ENCODE peak calls at places on chromosomes 12 and 14, in seven cellular contexts. One of them, this sample, is unnamed.

GRCh38 chr12:64625243-64626077 is 15.2 kb downstream of the RASSF3 start:
- DNase-seq in fibroblast of lung: peak
- DNase-seq in stomach: peak
- DNase-seq in HCEC 1CT: peak
- DNase-seq in Panc1: peak
- DNase-seq in breast epithelium: peak
- DNase-seq in astrocyte of the cerebellum: peak
- DNase-seq in this sample: peak

GRCh38 chr12:89566615-89567014 is 40.8 kb upstream of the POC1B start:
- DNase-seq in fibroblast of lung: no peak
- DNase-seq in stomach: no peak
- DNase-seq in HCEC 1CT: no peak
- DNase-seq in Panc1: no peak
- DNase-seq in breast epithelium: peak
- DNase-seq in astrocyte of the cerebellum: no peak
- DNase-seq in this sample: no peak

GRCh38 chr12:120720234-120720968 is 5.2 kb upstream of the ACADS start:
- DNase-seq in fibroblast of lung: peak
- DNase-seq in stomach: no peak
- DNase-seq in HCEC 1CT: peak
- DNase-seq in Panc1: no peak
- DNase-seq in breast epithelium: no peak
- DNase-seq in astrocyte of the cerebellum: peak
- DNase-seq in this sample: peak

GRCh38 chr14:104678346-104678745 is 11.1 kb upstream of the INF2 start:
- DNase-seq in fibroblast of lung: peak
- DNase-seq in stomach: no peak
- DNase-seq in HCEC 1CT: peak
- DNase-seq in Panc1: no peak
- DNase-seq in breast epithelium: no peak
- DNase-seq in astrocyte of the cerebellum: no peak
- DNase-seq in this sample: peak

GRCh38 chr14:52241102-52241793 is 26.2 kb upstream of the PTGDR start:
- DNase-seq in fibroblast of lung: peak
- DNase-seq in stomach: no peak
- DNase-seq in HCEC 1CT: peak
- DNase-seq in Panc1: no peak
- DNase-seq in breast epithelium: no peak
- DNase-seq in astrocyte of the cerebellum: peak
- DNase-seq in this sample: peak

GRCh38 chr14:76546426-76547221 is 170.7 kb downstream of the ESRRB start:
- DNase-seq in fibroblast of lung: no peak
- DNase-seq in stomach: no peak
- DNase-seq in HCEC 1CT: peak
- DNase-seq in Panc1: peak
- DNase-seq in breast epithelium: no peak
- DNase-seq in astrocyte of the cerebellum: no peak
- DNase-seq in this sample: peak

GRCh38 chr14:38882533-38882932 is 220.5 kb downstream of the SEC23A start:
- DNase-seq in fibroblast of lung: peak
- DNase-seq in stomach: no peak
- DNase-seq in HCEC 1CT: peak
- DNase-seq in Panc1: no peak
- DNase-seq in breast epithelium: no peak
- DNase-seq in astrocyte of the cerebellum: no peak
- DNase-seq in this sample: peak

GRCh38 chr12:97899956-97900355 is 437.4 kb downstream of the RMST start:
- DNase-seq in fibroblast of lung: no peak
- DNase-seq in stomach: no peak
- DNase-seq in HCEC 1CT: no peak
- DNase-seq in Panc1: no peak
- DNase-seq in breast epithelium: no peak
- DNase-seq in astrocyte of the cerebellum: no peak
- DNase-seq in this sample: no peak

GRCh38 chr12:49553512-49554088 is 14.3 kb downstream of the MCRS1 start:
- DNase-seq in fibroblast of lung: no peak
- DNase-seq in stomach: no peak
- DNase-seq in HCEC 1CT: peak
- DNase-seq in Panc1: peak
- DNase-seq in breast epithelium: no peak
- DNase-seq in astrocyte of the cerebellum: peak
- DNase-seq in this sample: peak

GRCh38 chr12:13595536-13596450 is 385.6 kb downstream of the GRIN2B start:
- DNase-seq in fibroblast of lung: no peak
- DNase-seq in stomach: no peak
- DNase-seq in HCEC 1CT: no peak
- DNase-seq in Panc1: no peak
- DNase-seq in breast epithelium: no peak
- DNase-seq in astrocyte of the cerebellum: no peak
- DNase-seq in this sample: no peak

GRCh38 chr14:103522649-103523582 is at the start of gene CKB:
- DNase-seq in fibroblast of lung: peak
- DNase-seq in stomach: peak
- DNase-seq in HCEC 1CT: no peak
- DNase-seq in Panc1: no peak
- DNase-seq in breast epithelium: no peak
- DNase-seq in astrocyte of the cerebellum: no peak
- DNase-seq in this sample: peak

GRCh38 chr14:76773188-76773885 is 12.1 kb downstream of the VASH1 start:
- DNase-seq in fibroblast of lung: peak
- DNase-seq in stomach: no peak
- DNase-seq in HCEC 1CT: peak
- DNase-seq in Panc1: no peak
- DNase-seq in breast epithelium: peak
- DNase-seq in astrocyte of the cerebellum: peak
- DNase-seq in this sample: peak

GRCh38 chr14:25231006-25231405 is 181.1 kb upstream of the STXBP6 start:
- DNase-seq in fibroblast of lung: no peak
- DNase-seq in stomach: peak
- DNase-seq in HCEC 1CT: no peak
- DNase-seq in Panc1: no peak
- DNase-seq in breast epithelium: no peak
- DNase-seq in astrocyte of the cerebellum: no peak
- DNase-seq in this sample: no peak

GRCh38 chr12:49018282-49019119 is at the start of gene PRKAG1:
- DNase-seq in fibroblast of lung: peak
- DNase-seq in stomach: peak
- DNase-seq in HCEC 1CT: peak
- DNase-seq in Panc1: peak
- DNase-seq in breast epithelium: peak
- DNase-seq in astrocyte of the cerebellum: peak
- DNase-seq in this sample: peak

GRCh38 chr14:92945959-92946846 is 23.3 kb downstream of the CHGA start:
- DNase-seq in fibroblast of lung: peak
- DNase-seq in stomach: peak
- DNase-seq in HCEC 1CT: no peak
- DNase-seq in Panc1: peak
- DNase-seq in breast epithelium: peak
- DNase-seq in astrocyte of the cerebellum: no peak
- DNase-seq in this sample: peak